ENCODE peak calls at places on chromosome 3, in six cellular contexts. K is SK-N-SH, S is HepG2, J is HCT116, Q is K562, D is H1. B is an unnamed sample.

GRCh38 chr3:108055931-108056330 is 34.9 kb downstream of the CD47 start:
- DNase-seq in D (no peak), K (no peak), J (no peak), Q (no peak), S (no peak), B (no peak)

GRCh38 chr3:69121513-69121912 is 882 bp downstream of the LMOD3 start:
- DNase-seq in S (no peak), Q (no peak), J (no peak), K (no peak), D (no peak), B (no peak)

GRCh38 chr3:94036909-94037507 is 8.6 kb upstream of the STX19 start:
- DNase-seq in D (no peak), S (peak), K (peak), J (peak), Q (peak), B (peak)

GRCh38 chr3:42510325-42510724 is 7.9 kb downstream of the VIPR1 start:
- DNase-seq in K (no peak), S (peak), Q (no peak), J (no peak), D (no peak), B (no peak)

GRCh38 chr3:154060606-154061380 is 60.4 kb upstream of the ARHGEF26 start:
- DNase-seq in K (no peak), J (no peak), D (no peak), Q (no peak), S (no peak), B (peak)

GRCh38 chr3:31227152-31227581 is 305.6 kb upstream of the STT3B start:
- DNase-seq in Q (no peak), S (no peak), D (no peak), J (no peak), K (no peak), B (no peak)

GRCh38 chr3:53571264-53571663 is 76.9 kb downstream of the CACNA1D start:
- DNase-seq in D (no peak), J (no peak), S (no peak), K (no peak), Q (no peak), B (no peak)

GRCh38 chr3:148075829-148076716 is 621.6 kb upstream of the AGTR1 start:
- DNase-seq in Q (no peak), S (peak), J (peak), D (no peak), K (peak), B (peak)

GRCh38 chr3:172104471-172105072 is 65.2 kb downstream of the FNDC3B start:
- DNase-seq in S (no peak), J (no peak), D (no peak), Q (no peak), K (peak), B (no peak)
- TF ChIP-seq JUND in S (no peak), J (no peak), D (no peak), Q (no peak), K (no peak), B (no peak)

DNA sequence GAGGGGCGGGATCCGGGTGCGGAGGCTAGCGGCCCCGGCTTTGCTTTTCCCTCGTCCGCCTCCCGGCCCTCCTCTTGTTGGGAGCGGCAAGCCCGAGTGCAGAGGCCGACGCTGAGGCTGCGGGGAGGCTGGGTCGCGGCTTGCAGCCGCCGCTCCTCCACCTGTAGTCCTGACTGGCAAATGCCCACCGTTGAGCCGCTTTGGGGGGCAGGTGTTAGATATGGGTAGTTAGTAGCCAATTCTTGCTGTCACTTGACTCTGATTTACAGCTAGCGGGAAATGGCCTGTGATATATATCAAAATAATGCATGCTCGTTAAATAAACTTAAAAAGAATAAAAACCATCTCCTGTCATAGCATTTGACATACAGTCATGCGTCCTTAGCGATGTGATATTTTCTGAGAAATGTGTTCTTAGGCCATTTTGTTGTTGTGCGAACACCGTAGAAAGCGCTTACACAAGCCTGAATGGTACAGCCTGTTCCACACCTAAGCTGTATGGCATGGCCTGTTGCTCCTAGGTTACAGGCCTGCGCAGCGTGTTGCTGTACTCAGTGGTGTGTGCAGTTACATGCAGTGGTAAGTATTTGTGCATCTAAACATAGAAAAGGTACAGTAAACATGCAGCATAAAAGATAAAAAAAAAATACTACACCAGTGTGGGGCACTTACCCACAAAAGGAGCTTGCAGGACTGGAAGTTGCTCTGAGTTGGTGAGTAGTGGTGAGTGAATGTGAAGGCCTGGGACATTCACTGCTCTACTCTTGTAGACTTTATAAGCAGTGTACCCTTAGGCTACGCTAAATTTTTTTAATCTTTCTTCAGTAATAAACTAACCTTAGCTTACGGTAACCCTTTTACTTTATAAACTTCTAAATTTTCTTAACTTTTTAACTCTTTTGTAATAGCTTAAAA is 873 bp downstream of the CAPN7 start:
- DNase-seq in S (peak), K (peak), Q (no peak), J (no peak), D (no peak), B (peak)
- TF ChIP-seq JUND in S (no peak), K (no peak), Q (no peak), J (no peak), D (no peak), B (no peak)

GRCh38 chr3:149245738-149246451 is 24.3 kb upstream of the CP start:
- DNase-seq in J (no peak), Q (no peak), S (peak), K (no peak), D (no peak), B (peak)
- TF ChIP-seq JUND in J (no peak), Q (no peak), S (no peak), K (no peak), D (no peak), B (no peak)

DNA sequence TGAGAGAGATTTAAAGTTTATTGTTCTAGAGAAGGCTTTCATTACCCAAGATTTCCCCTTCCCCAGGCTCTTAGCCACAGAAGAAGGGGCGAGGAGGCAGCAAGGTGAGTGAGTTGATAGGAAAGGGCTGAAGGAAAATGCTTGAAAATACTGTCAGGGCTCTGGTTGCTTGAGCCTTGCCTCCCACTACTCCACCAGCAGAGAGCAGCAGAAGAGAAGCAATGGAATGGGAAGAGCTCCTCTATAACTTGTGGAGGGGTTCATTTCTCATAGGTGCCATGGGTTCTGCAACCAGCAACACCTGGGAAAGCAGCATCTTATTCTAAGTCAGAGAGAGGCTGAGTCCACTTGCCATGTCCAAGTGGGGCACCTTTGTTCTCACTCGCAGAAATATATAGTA is 184.0 kb upstream of the CNTN6 start:
- DNase-seq in S (no peak), D (no peak), Q (no peak), K (peak), J (no peak), B (peak)
- TF ChIP-seq JUND in S (no peak), D (no peak), Q (no peak), K (no peak), J (no peak), B (no peak)

GRCh38 chr3:58999134-58999778 is 50.6 kb downstream of the CFAP20DC start:
- DNase-seq in S (no peak), K (no peak), D (no peak), Q (peak), J (no peak), B (no peak)

GRCh38 chr3:58996730-58997129 is 53.1 kb downstream of the CFAP20DC start:
- DNase-seq in K (no peak), J (no peak), D (no peak), Q (no peak), S (no peak), B (no peak)

GRCh38 chr3:59001675-59002074 is 48.1 kb downstream of the CFAP20DC start:
- DNase-seq in K (no peak), S (no peak), D (no peak), Q (no peak), J (no peak), B (no peak)

GRCh38 chr3:58998476-58999117 is 51.2 kb downstream of the CFAP20DC start:
- DNase-seq in J (peak), D (no peak), S (no peak), K (peak), Q (peak), B (no peak)

DNA sequence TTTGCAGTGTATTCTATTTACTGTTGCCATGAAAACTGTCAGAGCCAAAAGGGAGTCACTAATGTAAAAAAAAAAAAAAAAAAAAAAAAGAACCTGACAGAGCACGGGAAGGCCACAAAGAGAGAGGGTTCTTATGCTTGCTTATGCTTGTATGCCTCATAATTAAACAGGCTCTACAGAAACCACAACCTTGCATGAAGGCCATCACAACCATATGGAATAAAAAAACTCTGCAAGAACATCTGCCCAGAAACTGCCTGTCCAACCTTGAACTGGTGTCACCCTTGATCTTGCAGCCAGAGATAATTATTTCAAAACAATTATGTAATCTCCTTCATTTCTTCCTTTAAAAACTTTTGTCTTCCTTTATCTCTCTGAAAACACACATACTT is 50.0 kb downstream of the CFAP20DC start:
- DNase-seq in K (no peak), S (no peak), J (no peak), D (no peak), Q (no peak), B (no peak)
- TF ChIP-seq JUND in K (no peak), S (no peak), J (no peak), D (no peak), Q (no peak), B (no peak)

GRCh38 chr3:4547799-4548198 is 54.7 kb downstream of the ITPR1 start:
- DNase-seq in K (no peak), S (no peak), J (no peak), D (no peak), Q (no peak), B (no peak)

GRCh38 chr3:4546346-4547178 is 53.4 kb downstream of the ITPR1 start:
- DNase-seq in D (no peak), S (no peak), J (no peak), K (no peak), Q (no peak), B (no peak)

GRCh38 chr3:4548769-4549168 is 55.6 kb downstream of the ITPR1 start:
- DNase-seq in K (no peak), S (no peak), Q (no peak), D (no peak), J (no peak), B (no peak)

GRCh38 chr3:4550957-4551754 is 58.0 kb downstream of the ITPR1 start:
- DNase-seq in K (peak), S (no peak), J (no peak), D (no peak), Q (no peak), B (no peak)

GRCh38 chr3:4548356-4548755 is 55.2 kb downstream of the ITPR1 start:
- DNase-seq in K (no peak), S (peak), D (no peak), Q (no peak), J (no peak), B (no peak)
- TF ChIP-seq JUND in K (no peak), S (no peak), D (no peak), Q (no peak), J (no peak), B (no peak)

GRCh38 chr3:101381809-101382208 is 61.4 kb upstream of the IMPG2 start:
- DNase-seq in D (no peak), S (peak), Q (no peak), K (peak), J (peak), B (peak)

GRCh38 chr3:101379695-101380376 is 59.5 kb upstream of the IMPG2 start:
- DNase-seq in J (no peak), Q (no peak), K (no peak), D (no peak), S (no peak), B (no peak)

GRCh38 chr3:101377209-101377608 is 56.8 kb upstream of the IMPG2 start:
- DNase-seq in K (no peak), Q (no peak), J (no peak), D (no peak), S (no peak), B (no peak)

GRCh38 chr3:101375586-101375985 is 55.2 kb upstream of the IMPG2 start:
- DNase-seq in K (no peak), Q (no peak), S (no peak), J (no peak), D (no peak), B (no peak)

GRCh38 chr3:101377796-101378195 is 57.4 kb upstream of the IMPG2 start:
- DNase-seq in J (no peak), D (no peak), Q (no peak), K (no peak), S (no peak), B (no peak)
- TF ChIP-seq JUND in J (no peak), D (no peak), Q (no peak), K (no peak), S (no peak), B (no peak)

B was measured in T47D.